ENCODE peak calls at places on chromosome 13, in four cellular contexts. B is SJCRH30, W is A549, R is heart right ventricle. Y is an unnamed sample.
A peak's percentile ranks its signal among the peaks of the same experiment; 100 is the strongest.

GRCh38 chr13:27352698-27353097 is 71.7 kb upstream of the GTF3A start:
- DNase-seq in B (no peak), W (no peak), R (no peak), Y (no peak)

GRCh38 chr13:40765602-40766001 is 5.4 kb downstream of the MRPS31 start:
- DNase-seq in B (no peak), W (no peak), R (no peak), Y (no peak)

GRCh38 chr13:49140910-49141611 is 79.1 kb upstream of the MLNR start:
- DNase-seq in B (no peak), W (no peak), R (no peak), Y (no peak)

GRCh38 chr13:83248751-83249150 is 633.5 kb downstream of the SLITRK1 start:
- DNase-seq in B (no peak), W (no peak), R (no peak), Y (peak; percentile 4)

GRCh38 chr13:113589251-113589960 is 4.9 kb downstream of the TFDP1 start:
- DNase-seq in B (no peak), W (no peak), R (peak; percentile 20), Y (no peak)

GRCh38 chr13:52405767-52406494 is at the start of gene THSD1:
- DNase-seq in B (peak; percentile 80), W (peak; percentile 40), R (peak; percentile 83), Y (peak; percentile 22)

GRCh38 chr13:24076124-24076523 is 84.4 kb upstream of the SPATA13 start:
- DNase-seq in B (no peak), W (peak; percentile 19), R (no peak), Y (no peak)

GRCh38 chr13:24087611-24088235 is 72.8 kb upstream of the SPATA13 start:
- DNase-seq in B (no peak), W (no peak), R (peak; percentile 13), Y (no peak)

GRCh38 chr13:55566779-55567178 is 1573.9 kb upstream of the PRR20A start:
- DNase-seq in B (no peak), W (no peak), R (no peak), Y (no peak)

GRCh38 chr13:95784891-95785290 is 108.0 kb downstream of the DNAJC3 start:
- DNase-seq in B (no peak), W (no peak), R (no peak), Y (no peak)

GRCh38 chr13:92510416-92510815 is 716.2 kb upstream of the GPC6 start:
- DNase-seq in B (peak; percentile 13), W (no peak), R (no peak), Y (no peak)

GRCh38 chr13:110300090-110300815 is 6.7 kb downstream of the COL4A1 start:
- DNase-seq in B (no peak), W (no peak), R (no peak), Y (no peak)

GRCh38 chr13:110301606-110302131 is 5.3 kb downstream of the COL4A1 start:
- DNase-seq in B (no peak), W (no peak), R (no peak), Y (no peak)

GRCh38 chr13:110302986-110303385 is 4.0 kb downstream of the COL4A1 start:
- DNase-seq in B (no peak), W (no peak), R (no peak), Y (no peak)

GRCh38 chr13:110302154-110302553 is 4.8 kb downstream of the COL4A1 start:
- DNase-seq in B (no peak), W (no peak), R (no peak), Y (no peak)

GRCh38 chr13:110301083-110301482 is 5.9 kb downstream of the COL4A1 start:
- DNase-seq in B (no peak), W (no peak), R (no peak), Y (no peak)
- H3K27ac ChIP-seq in B (no peak overlapping the region), W (no peak overlapping the region), R (no peak overlapping the region), Y (no peak overlapping the region)

DNA sequence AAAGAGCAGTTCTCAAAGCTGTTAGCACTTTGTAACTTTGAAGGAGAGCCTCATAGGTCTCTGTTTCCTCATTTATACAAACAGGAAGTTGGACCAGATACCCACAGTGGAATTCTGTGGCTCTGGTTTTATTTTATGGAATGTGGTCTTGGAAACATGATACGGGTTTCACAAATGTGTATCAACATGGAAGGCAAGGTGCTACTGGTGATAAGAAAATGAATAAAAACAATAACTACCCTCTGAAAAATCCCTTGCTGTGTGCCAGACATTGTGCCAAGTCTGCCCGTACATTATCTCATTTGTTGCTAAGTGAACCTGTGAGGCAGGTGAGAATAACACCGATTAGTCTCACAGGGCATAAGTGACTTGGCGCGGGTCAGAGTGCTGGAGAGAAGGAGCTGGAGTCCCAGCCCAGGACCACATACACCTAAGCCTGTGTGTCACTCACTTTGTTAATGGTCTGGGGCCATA is 45.0 kb upstream of the RNF113B start:
- DNase-seq in B (no peak), W (no peak), R (no peak), Y (no peak)
- H3K4me1 ChIP-seq in B (peaks cover 30% of the 10 kb centered on the region), W (no peaks in the 10 kb centered on the region), R (peaks cover 32% of the 10 kb centered on the region), Y (peaks cover 43% of the 10 kb centered on the region)

DNA sequence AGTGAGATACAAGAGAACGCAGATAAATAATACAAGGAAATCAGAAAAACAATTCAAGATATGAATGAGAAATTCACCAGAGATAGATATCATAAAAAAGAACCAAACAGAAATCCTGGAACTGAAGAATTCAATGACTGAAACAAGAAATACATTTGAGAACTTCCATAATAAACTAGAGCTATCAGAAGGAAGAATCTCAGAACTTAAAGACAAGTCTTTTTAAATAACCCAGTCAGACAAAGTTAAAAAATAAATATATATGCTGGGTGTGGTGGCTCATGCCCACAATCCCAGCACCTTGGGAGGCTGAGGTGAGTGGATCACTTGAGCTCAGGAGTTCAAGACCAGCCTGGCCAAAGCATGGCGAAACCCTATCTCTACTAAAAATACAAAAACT is 28.7 kb upstream of the N4BP2L1 start:
- DNase-seq in B (no peak), W (no peak), R (no peak), Y (no peak)
- H3K9me3 ChIP-seq in B (peaks cover 11% of the 10 kb centered on the region), W (peaks cover 3% of the 10 kb centered on the region), R (peaks cover 9% of the 10 kb centered on the region), Y (peaks cover 8% of the 10 kb centered on the region)

GRCh38 chr13:44365899-44366298 is 7.7 kb upstream of the SERP2 start:
- DNase-seq in B (no peak), W (no peak), R (no peak), Y (no peak)
- H3K27ac ChIP-seq in B (no peak overlapping the region), W (no peak overlapping the region), R (no peak overlapping the region), Y (no peak overlapping the region)

GRCh38 chr13:31794452-31794851 is 55.1 kb downstream of the RXFP2 start:
- DNase-seq in B (no peak), W (no peak), R (no peak), Y (no peak)
- H3K4me1 ChIP-seq in B (no peaks in the 10 kb centered on the region), W (no peaks in the 10 kb centered on the region), R (no peaks in the 10 kb centered on the region), Y (no peaks in the 10 kb centered on the region)